ENCODE peak calls at places on chromosomes 6 and 20, in nine cellular contexts. F is GM23248, O is fibroblast of lung, Y is neuronal stem cell, S is MM.1S, K is IMR-90, B is HCT116, E is PC-3, N is mesenchymal stem cell. R is an unnamed sample. For H3K36me3 and H3K4me1, the result is how much of the 10 kb centered on the place peaks cover.

GRCh38 chr6:165889636-165890403 is 226.8 kb upstream of the PDE10A start:
- DNase-seq in O (peak), N (peak), E (peak), Y (peak), K (peak), S (no peak), F (peak), B (peak), R (no peak)

GRCh38 chr6:132131777-132132176 is 180.6 kb upstream of the CCN2 start:
- DNase-seq in B (peak), K (peak), E (peak), F (peak), O (peak), S (no peak), N (peak), Y (no peak), R (peak)

GRCh38 chr6:105835373-105835772 is 250.8 kb upstream of the PRDM1 start:
- DNase-seq in O (peak), E (peak), S (no peak), B (peak), N (peak), K (peak), F (no peak), Y (peak), R (no peak)

GRCh38 chr6:77813090-77813489 is 160.3 kb downstream of the MEI4 start:
- DNase-seq in Y (no peak), E (no peak), O (no peak), S (no peak), F (no peak), N (no peak), B (no peak), K (no peak), R (no peak)

GRCh38 chr6:52063584-52064400 is 23.6 kb downstream of the PKHD1 start:
- DNase-seq in S (peak), K (peak), O (peak), F (peak), E (peak), B (peak), N (peak), Y (peak), R (no peak)

GRCh38 chr20:44073011-44073674 is 113.8 kb downstream of the JPH2 start:
- DNase-seq in Y (no peak), F (no peak), S (no peak), B (no peak), N (no peak), E (no peak), O (no peak), K (no peak), R (no peak)

GRCh38 chr6:41712651-41713103 is 22.7 kb downstream of the TFEB start:
- DNase-seq in Y (no peak), K (no peak), B (no peak), F (peak), E (peak), N (no peak), O (peak), S (no peak), R (peak)

GRCh38 chr6:133873538-133873937 is 15.4 kb upstream of the TCF21 start:
- DNase-seq in S (no peak), E (no peak), N (no peak), F (no peak), K (no peak), Y (no peak), O (no peak), B (no peak), R (no peak)

GRCh38 chr6:39076993-39077535 is 28.5 kb downstream of the GLP1R start:
- DNase-seq in K (no peak), Y (no peak), B (no peak), O (no peak), E (no peak), F (no peak), S (no peak), N (no peak), R (no peak)

GRCh38 chr6:167410510-167410909 is 85.6 kb downstream of the TTLL2 start:
- DNase-seq in F (no peak), B (no peak), O (no peak), S (no peak), N (no peak), E (no peak), Y (no peak), K (no peak), R (no peak)

GRCh38 chr6:25660512-25660911 is 8.5 kb downstream of the SCGN start:
- DNase-seq in K (peak), Y (no peak), F (peak), E (peak), B (peak), O (peak), S (no peak), N (peak), R (peak)

GRCh38 chr6:81997091-81997926 is 244.8 kb upstream of the TENT5A start:
- DNase-seq in F (peak), S (no peak), N (peak), Y (no peak), B (no peak), O (peak), K (peak), E (peak), R (peak)

GRCh38 chr20:1491891-1492642 is 847 bp upstream of the SIRPB2 start:
- DNase-seq in Y (no peak), E (peak), S (no peak), K (no peak), B (no peak), F (no peak), O (no peak), N (no peak), R (no peak)

GRCh38 chr6:110066091-110066490 is 88.0 kb downstream of the GPR6 start:
- DNase-seq in B (no peak), Y (no peak), F (no peak), E (no peak), S (no peak), O (no peak), K (no peak), N (no peak), R (no peak)

GRCh38 chr6:139973602-139974373 is 599.3 kb upstream of the CITED2 start:
- DNase-seq in Y (no peak), F (peak), B (no peak), S (no peak), N (peak), E (no peak), O (peak), K (peak), R (no peak)

GRCh38 chr6:45714795-45715507 is 300.7 kb downstream of the CLIC5 start:
- DNase-seq in B (peak), E (peak), S (peak), O (peak), K (peak), Y (peak), F (peak), N (peak), R (peak)

GRCh38 chr20:63538204-63539091 is 1.3 kb upstream of the PTK6 start:
- DNase-seq in F (no peak), E (peak), Y (no peak), N (peak), S (no peak), B (no peak), K (peak), O (peak), R (peak)

GRCh38 chr6:125099211-125100017 is 54.2 kb upstream of the TPD52L1 start:
- DNase-seq in B (peak), O (peak), E (peak), K (peak), S (peak), Y (peak), N (peak), F (peak), R (peak)

GRCh38 chr6:84762941-84763396 is 1.4 kb downstream of the TBX18 start:
- DNase-seq in N (no peak), Y (no peak), B (no peak), K (no peak), S (no peak), O (no peak), E (no peak), F (peak), R (no peak)

GRCh38 chr6:132465530-132466485 is 47.1 kb downstream of the STX7 start:
- DNase-seq in S (no peak), O (no peak), Y (no peak), K (no peak), F (no peak), E (no peak), B (no peak), N (no peak), R (no peak)

GRCh38 chr6:45586216-45587171 is 208.8 kb upstream of the SUPT3H start:
- DNase-seq in F (no peak), E (peak), B (no peak), O (peak), S (no peak), Y (no peak), K (no peak), N (no peak), R (peak)

GRCh38 chr6:56259163-56259562 is 11.8 kb upstream of the COL21A1 start:
- DNase-seq in B (no peak), E (no peak), O (no peak), Y (no peak), K (no peak), F (no peak), N (no peak), S (no peak), R (no peak)

GRCh38 chr6:168683621-168684020 is 242.6 kb downstream of the SMOC2 start:
- DNase-seq in S (no peak), N (no peak), K (no peak), E (no peak), Y (peak), B (no peak), O (no peak), F (no peak), R (no peak)

GRCh38 chr6:88251261-88251660 is 85.1 kb upstream of the CNR1 start:
- DNase-seq in N (no peak), K (no peak), Y (no peak), F (no peak), O (no peak), E (no peak), B (no peak), S (no peak), R (no peak)

GRCh38 chr20:53263554-53264438 is 291.6 kb downstream of the TSHZ2 start:
- DNase-seq in Y (no peak), K (no peak), B (no peak), O (no peak), S (no peak), F (no peak), E (no peak), N (no peak), R (peak)

GRCh38 chr20:38343107-38343797 is 3.0 kb upstream of the LBP start:
- DNase-seq in F (no peak), K (peak), B (no peak), E (no peak), S (no peak), O (peak), N (peak), Y (no peak), R (no peak)

DNA sequence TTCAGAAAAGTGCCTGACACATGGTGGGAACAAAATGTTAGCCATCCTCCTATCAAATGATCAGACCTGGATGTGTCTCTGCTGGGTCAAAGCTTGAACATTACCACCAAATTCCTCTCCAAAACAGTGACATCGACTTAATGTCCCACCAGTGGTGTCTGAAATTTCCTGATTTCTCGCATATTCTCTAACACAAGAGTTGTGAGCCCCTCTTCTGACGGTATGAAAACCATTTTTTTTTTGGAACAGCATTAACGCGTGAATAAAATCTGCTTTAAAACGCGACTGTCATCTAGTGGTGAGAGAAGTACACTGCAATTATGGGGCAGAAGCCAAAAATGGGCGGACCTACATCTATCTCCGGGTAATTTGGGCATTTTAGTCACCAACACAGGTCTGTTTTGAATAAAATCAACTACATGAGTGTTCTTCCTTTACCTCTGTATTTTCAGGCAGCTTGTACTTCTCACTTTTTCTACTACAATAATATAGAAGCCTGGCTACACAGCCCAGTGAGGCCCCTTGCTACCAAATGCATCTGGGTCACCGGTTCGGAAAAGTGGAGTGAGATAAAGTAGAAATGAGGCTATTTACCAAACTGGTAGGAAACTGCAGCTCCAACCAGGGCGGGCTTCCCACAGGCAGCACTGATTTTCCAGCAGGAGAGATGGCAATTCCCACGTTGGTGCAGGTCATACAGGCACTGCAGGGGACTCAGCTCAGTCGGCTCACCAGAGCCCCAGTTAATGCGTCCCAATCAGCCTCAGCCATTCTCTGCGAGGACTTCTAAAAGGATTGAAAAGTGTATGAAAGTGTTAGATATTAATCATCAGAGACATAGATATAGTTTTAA is 27.4 kb downstream of the MGME1 start:
- DNase-seq in E (peak), Y (peak), O (peak), F (peak), N (peak), K (peak), S (peak), B (peak), R (peak)
- H2AFZ ChIP-seq in E (peak), Y (no peak), O (peak), F (peak), N (no peak), K (peak), S (peak), B (peak), R (no peak)

GRCh38 chr6:118918326-118918725 is 16.6 kb downstream of the MCM9 start:
- DNase-seq in F (no peak), K (peak), S (no peak), O (peak), N (no peak), Y (no peak), B (no peak), E (no peak), R (no peak)

GRCh38 chr6:118917550-118918321 is 17.2 kb downstream of the MCM9 start:
- DNase-seq in O (no peak), B (no peak), K (peak), Y (no peak), F (peak), N (no peak), S (no peak), E (no peak), R (no peak)

GRCh38 chr6:118921084-118921483 is 13.9 kb downstream of the MCM9 start:
- DNase-seq in K (no peak), Y (no peak), N (no peak), F (no peak), B (no peak), S (no peak), O (no peak), E (no peak), R (no peak)

DNA sequence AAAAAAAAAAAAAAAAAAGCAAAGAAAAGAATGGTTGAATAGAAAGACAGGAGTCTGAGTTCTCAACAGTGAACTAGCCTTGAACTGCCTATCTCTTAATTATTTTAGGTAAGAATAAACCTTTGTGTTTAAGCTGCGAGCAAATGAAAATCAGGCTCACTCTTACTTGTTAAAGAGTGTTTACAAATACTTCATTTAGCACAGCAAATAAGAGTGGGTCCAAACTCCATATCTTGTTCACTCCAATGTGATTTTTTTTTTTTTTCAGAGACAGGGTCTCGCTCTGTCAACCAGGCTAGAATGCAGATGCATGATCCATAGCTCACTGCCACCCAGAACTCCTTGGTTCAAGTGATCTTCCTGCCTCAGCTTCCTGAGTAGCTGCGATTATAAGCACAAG is 11.9 kb downstream of the MCM9 start:
- DNase-seq in S (no peak), E (no peak), O (no peak), F (no peak), B (no peak), K (no peak), N (no peak), Y (no peak), R (no peak)
- H3K36me3 ChIP-seq in S (under half), E (under half), O (under half), F (under half), B (under half), K (under half), N (under half), Y (half or more), R (half or more)

GRCh38 chr20:41076776-41077175 is 48.2 kb downstream of the TOP1 start:
- DNase-seq in K (no peak), E (no peak), O (no peak), Y (no peak), N (no peak), F (no peak), B (no peak), S (no peak), R (no peak)
- H3K4me1 ChIP-seq in K (under half), E (under half), O (under half), Y (under half), N (under half), F (half or more), B (under half), S (under half), R (under half)

GRCh38 chr6:151155095-151155494 is 84.7 kb upstream of the AKAP12 start:
- DNase-seq in K (no peak), N (no peak), Y (no peak), B (no peak), O (no peak), E (no peak), S (no peak), F (no peak), R (no peak)

GRCh38 chr6:151161363-151161762 is 78.4 kb upstream of the AKAP12 start:
- DNase-seq in S (no peak), F (no peak), E (no peak), O (no peak), B (no peak), N (no peak), K (no peak), Y (no peak), R (no peak)

GRCh38 chr6:151164383-151164782 is 75.4 kb upstream of the AKAP12 start:
- DNase-seq in N (no peak), Y (no peak), O (no peak), S (no peak), F (no peak), K (no peak), B (no peak), E (no peak), R (no peak)

DNA sequence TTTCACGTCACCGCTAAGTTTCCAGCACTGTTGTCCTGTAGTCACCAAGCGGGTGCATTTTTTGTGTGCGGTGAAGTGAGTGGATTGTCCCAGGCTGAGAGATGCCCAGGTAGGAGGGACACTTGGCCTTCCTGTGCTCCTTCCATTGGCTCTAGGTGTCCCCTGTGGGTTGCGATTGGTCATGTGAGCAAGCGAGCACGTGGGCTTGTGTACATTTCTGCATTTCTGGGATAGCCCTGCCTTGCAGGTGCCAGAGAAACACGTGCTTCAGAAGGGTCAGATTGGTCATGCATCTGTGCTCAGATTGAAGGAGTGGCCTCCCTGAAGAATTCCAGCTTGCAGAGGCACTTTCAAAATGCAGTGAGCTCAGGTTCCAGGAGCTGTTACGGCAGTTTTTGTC is 78.9 kb upstream of the AKAP12 start:
- DNase-seq in B (no peak), Y (no peak), O (peak), E (no peak), F (no peak), S (no peak), K (no peak), N (no peak), R (peak)
- H2AFZ ChIP-seq in B (no peak), Y (peak), O (no peak), E (no peak), F (no peak), S (no peak), K (peak), N (no peak), R (no peak)

GRCh38 chr20:49009899-49010631 is 36.0 kb upstream of the CSE1L start:
- DNase-seq in E (no peak), O (no peak), Y (no peak), B (no peak), N (no peak), K (no peak), S (no peak), F (no peak), R (no peak)
- H3K36me3 ChIP-seq in E (half or more), O (under half), Y (half or more), B (under half), N (under half), K (under half), S (under half), F (half or more), R (half or more)

GRCh38 chr20:8210749-8211148 is 78.7 kb downstream of the PLCB1 start:
- DNase-seq in Y (no peak), S (no peak), F (no peak), E (no peak), N (no peak), B (no peak), K (no peak), O (no peak), R (no peak)

GRCh38 chr20:8212286-8212685 is 80.2 kb downstream of the PLCB1 start:
- DNase-seq in N (peak), E (peak), K (peak), F (peak), S (no peak), O (peak), Y (no peak), B (no peak), R (no peak)

GRCh38 chr20:8213831-8214587 is 81.9 kb downstream of the PLCB1 start:
- DNase-seq in B (no peak), Y (no peak), F (no peak), O (no peak), K (no peak), N (no peak), E (no peak), S (peak), R (no peak)

GRCh38 chr20:8215516-8215915 is 83.5 kb downstream of the PLCB1 start:
- DNase-seq in N (peak), F (no peak), Y (no peak), O (peak), S (no peak), K (peak), E (no peak), B (no peak), R (no peak)

DNA sequence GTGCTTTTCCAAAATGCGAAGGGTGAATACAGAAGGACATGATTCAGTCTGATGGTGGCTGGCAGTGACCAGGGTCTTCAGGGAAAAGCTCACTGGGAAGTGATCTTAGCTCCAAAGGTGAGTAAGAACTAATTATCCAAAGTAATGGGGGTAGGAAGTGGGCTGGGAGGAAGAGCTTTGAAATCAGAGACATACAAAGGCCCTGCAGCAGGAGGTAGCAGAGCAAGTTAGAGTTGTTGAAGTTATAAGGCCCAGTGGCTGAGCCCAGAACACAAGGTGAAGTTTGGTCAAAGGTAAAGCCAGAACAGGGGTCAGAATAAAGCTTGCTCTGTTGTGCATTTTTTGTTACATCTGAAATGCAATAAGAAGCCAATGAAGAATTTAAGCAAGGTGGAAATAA is 81.2 kb downstream of the PLCB1 start:
- DNase-seq in F (no peak), O (no peak), E (no peak), N (no peak), B (no peak), S (no peak), Y (no peak), K (no peak), R (no peak)
- H3K4me1 ChIP-seq in F (under half), O (under half), E (under half), N (under half), B (under half), S (under half), Y (under half), K (under half), R (under half)

DNA sequence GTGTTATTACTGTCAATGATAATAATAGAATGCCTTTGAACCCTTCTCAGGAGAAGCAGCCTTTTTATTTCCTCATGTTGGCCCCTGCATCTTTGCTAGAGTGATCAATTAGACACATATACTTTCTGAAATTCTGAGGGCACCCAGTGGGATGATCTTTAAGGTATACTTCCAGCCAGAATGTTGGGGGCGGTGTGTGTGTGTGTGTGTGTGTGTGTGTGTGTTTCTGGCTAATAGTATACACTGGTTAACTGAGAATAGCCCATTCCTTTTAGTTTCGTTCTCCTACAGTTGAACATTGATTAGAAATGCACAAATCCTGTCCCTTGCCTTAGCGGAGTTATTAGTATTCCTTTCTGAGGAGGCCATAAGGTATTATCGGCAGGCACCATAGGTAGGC is 41.7 kb upstream of the CCDC167 start:
- DNase-seq in N (no peak), O (no peak), K (no peak), S (no peak), F (no peak), B (no peak), E (no peak), Y (no peak), R (no peak)
- H2AFZ ChIP-seq in N (no peak), O (no peak), K (no peak), S (no peak), F (no peak), B (no peak), E (no peak), Y (no peak), R (no peak)